ENCODE peak calls at places on chromosomes 6 and 20, in four cellular contexts. Y is fibroblast of lung, W is A549, T is left lung. G is an unnamed sample.
A peak's percentile ranks its signal among the peaks of the same experiment; 100 is the strongest.

GRCh38 chr20:32445539-32446273 is 87.6 kb downstream of the ASXL1 start:
- DNase-seq in Y (no peak), W (no peak), T (no peak), G (peak; percentile 63)

GRCh38 chr20:1847780-1848179 is 47.4 kb upstream of the SIRPA start:
- DNase-seq in T (no peak), Y (no peak), W (no peak), G (no peak)

GRCh38 chr6:163844761-163845160 is 430.2 kb downstream of the QKI start:
- DNase-seq in T (no peak), Y (no peak), W (no peak), G (no peak)

GRCh38 chr20:58071991-58072390 is 156.5 kb downstream of the ANKRD60 start:
- DNase-seq in W (no peak), Y (no peak), T (no peak), G (no peak)

GRCh38 chr6:148432405-148433195 is 90.0 kb downstream of the SASH1 start:
- DNase-seq in Y (peak; percentile 41), T (no peak), W (no peak), G (no peak)

GRCh38 chr6:106145741-106146227 is 59.6 kb downstream of the PRDM1 start:
- DNase-seq in T (no peak), W (no peak), Y (peak; percentile 74), G (no peak)

GRCh38 chr6:38587766-38588362 is 51.9 kb downstream of the BTBD9 start:
- DNase-seq in W (no peak), T (no peak), Y (no peak), G (no peak)

GRCh38 chr6:81997091-81997926 is 244.8 kb upstream of the TENT5A start:
- DNase-seq in Y (peak; percentile 89), T (no peak), W (no peak), G (no peak)

GRCh38 chr6:88492824-88493223 is 326.7 kb upstream of the CNR1 start:
- DNase-seq in Y (peak; percentile 40), T (no peak), W (peak; percentile 13), G (no peak)

GRCh38 chr20:10217517-10218410 is 866 bp upstream of the SNAP25 start:
- DNase-seq in Y (peak; percentile 99), W (peak; percentile 65), T (peak; percentile 49), G (peak; percentile 82)

GRCh38 chr6:34391023-34391485 is 1.4 kb downstream of the NUDT3 start:
- DNase-seq in W (peak; percentile 20), T (peak; percentile 48), Y (peak; percentile 75), G (no peak)

GRCh38 chr6:70381436-70381786 is 31.9 kb upstream of the FAM135A start:
- DNase-seq in T (no peak), W (no peak), Y (no peak), G (no peak)

GRCh38 chr6:106688177-106688951 is 59.0 kb downstream of the QRSL1 start:
- DNase-seq in Y (no peak), T (no peak), W (no peak), G (no peak)

GRCh38 chr6:82910818-82911217 is 154.8 kb downstream of the UBE3D start:
- DNase-seq in Y (no peak), T (no peak), W (no peak), G (no peak)

GRCh38 chr20:43941476-43942212 is 27.0 kb downstream of the TOX2 start:
- DNase-seq in Y (peak; percentile 31), W (peak; percentile 65), T (no peak), G (no peak)

GRCh38 chr6:2632368-2632767 is 118.4 kb downstream of the MYLK4 start:
- DNase-seq in W (no peak), T (no peak), Y (peak; percentile 80), G (peak; percentile 87)

GRCh38 chr6:106783631-106784566 is 154.5 kb downstream of the QRSL1 start:
- DNase-seq in W (peak; percentile 54), T (no peak), Y (peak; percentile 37), G (no peak)

GRCh38 chr6:125835221-125835744 is 44.5 kb downstream of the NCOA7 start:
- DNase-seq in T (no peak), Y (peak; percentile 89), W (no peak), G (no peak)

GRCh38 chr6:14470697-14471096 is 353.1 kb downstream of the CD83 start:
- DNase-seq in T (no peak), W (no peak), Y (no peak), G (no peak)

GRCh38 chr20:46255440-46256104 is 52.7 kb downstream of the CDH22 start:
- DNase-seq in Y (peak; percentile 39), T (peak; percentile 68), W (no peak), G (peak; percentile 58)

GRCh38 chr6:143123081-143123480 is 62.4 kb downstream of the AIG1 start:
- DNase-seq in T (no peak), Y (no peak), W (no peak), G (no peak)

DNA sequence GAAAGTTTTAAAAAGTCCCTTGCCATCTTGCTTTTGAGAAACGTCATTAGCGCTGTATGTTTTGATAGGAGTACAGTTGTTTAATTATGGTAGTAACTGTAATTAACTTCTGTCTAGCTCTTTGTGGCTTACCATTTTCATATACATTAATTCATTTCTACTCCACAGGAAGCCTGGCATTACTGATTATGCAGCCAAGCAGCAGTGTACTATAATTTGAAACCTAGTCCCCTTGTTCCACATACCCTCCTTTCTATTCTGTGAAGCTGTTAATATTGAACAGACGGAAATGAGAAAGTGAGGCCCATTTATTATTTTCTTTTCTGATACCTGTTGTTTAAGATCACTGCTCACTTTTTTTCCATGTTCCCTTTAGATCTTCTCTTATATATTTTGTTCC is 235.4 kb downstream of the CDKAL1 start:
- DNase-seq in Y (no peak), T (no peak), W (no peak), G (no peak)
- H3K4me1 ChIP-seq in Y (no peaks in the 10 kb centered on the region), T (no peaks in the 10 kb centered on the region), W (no peaks in the 10 kb centered on the region), G (no peaks in the 10 kb centered on the region)

GRCh38 chr20:53937929-53938367 is 132.4 kb downstream of the BCAS1 start:
- DNase-seq in T (no peak), Y (no peak), W (no peak), G (no peak)

GRCh38 chr20:53938739-53939138 is 131.7 kb downstream of the BCAS1 start:
- DNase-seq in T (no peak), Y (no peak), W (no peak), G (no peak)

GRCh38 chr20:53940883-53941546 is 129.4 kb downstream of the BCAS1 start:
- DNase-seq in T (no peak), Y (peak; percentile 96), W (peak; percentile 19), G (no peak)

GRCh38 chr20:53940356-53940694 is 130.1 kb downstream of the BCAS1 start:
- DNase-seq in Y (no peak), W (no peak), T (no peak), G (no peak)

DNA sequence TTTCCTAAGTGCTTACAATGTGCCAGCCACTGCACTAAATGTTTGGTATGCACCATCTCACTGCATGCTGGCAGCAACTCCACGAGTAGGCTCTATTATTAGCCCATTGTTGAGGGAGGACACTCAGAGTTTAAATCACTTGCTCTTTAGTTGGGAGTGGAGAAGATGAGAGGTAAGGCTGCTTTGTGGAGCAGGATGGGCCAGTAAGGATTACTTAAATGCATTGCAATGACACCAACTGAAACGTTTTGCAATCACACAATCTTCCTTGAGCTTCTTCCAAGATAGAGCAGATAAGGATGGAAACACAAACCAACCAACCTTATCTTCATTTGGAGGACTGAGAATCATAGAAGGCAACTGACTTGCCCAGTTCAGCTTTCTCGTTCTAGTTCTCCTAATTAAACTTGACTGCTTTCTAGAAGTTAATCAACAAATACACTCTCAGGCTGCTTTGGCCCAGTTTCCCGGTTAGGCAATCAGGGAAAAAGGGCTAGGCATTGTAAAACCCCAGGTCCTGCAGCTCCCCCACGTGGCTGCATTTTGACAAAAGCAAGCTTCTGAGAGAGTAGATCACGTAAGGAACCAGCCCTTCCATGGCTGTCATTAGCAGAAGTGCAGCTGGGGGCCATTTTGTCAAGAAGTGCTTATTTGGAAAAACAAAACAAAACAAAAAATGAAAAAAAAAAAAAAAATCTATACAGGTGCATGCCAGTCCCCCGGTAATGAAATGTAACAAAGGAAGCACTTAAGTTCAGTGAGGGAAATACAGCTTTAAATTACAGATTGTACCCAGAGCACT is 130.6 kb downstream of the BCAS1 start:
- DNase-seq in W (peak; percentile 79), Y (peak; percentile 91), T (peak; percentile 93), G (peak; percentile 96)
- H3K4me1 ChIP-seq in W (peaks cover 61% of the 10 kb centered on the region), Y (peaks cover 12% of the 10 kb centered on the region), T (peaks cover 62% of the 10 kb centered on the region), G (peaks cover 4% of the 10 kb centered on the region)

GRCh38 chr6:159116343-159116742 is 52.9 kb upstream of the FNDC1 start:
- DNase-seq in Y (no peak), W (no peak), T (peak; percentile 74), G (peak; percentile 73)
- H3K4me1 ChIP-seq in Y (no peaks in the 10 kb centered on the region), W (no peaks in the 10 kb centered on the region), T (peaks cover 42% of the 10 kb centered on the region), G (no peaks in the 10 kb centered on the region)

GRCh38 chr6:84416043-84416657 is 188.7 kb upstream of the CEP162 start:
- DNase-seq in T (no peak), Y (no peak), W (no peak), G (no peak)
- H3K4me1 ChIP-seq in T (no peaks in the 10 kb centered on the region), Y (no peaks in the 10 kb centered on the region), W (no peaks in the 10 kb centered on the region), G (peaks cover 2% of the 10 kb centered on the region)

G was measured in aorta.